ENCODE peak calls at places on chromosomes 7 and 10, in ten cellular contexts. N is ovary, T is A549, G is cardiac muscle cell, V is right atrium auricular region, Y is GM12878, R is breast epithelium, A is pancreas, S is GM23248, Z is body of pancreas. W is an unnamed sample.

GRCh38 chr10:90047243-90047729 is 345.9 kb downstream of the KIF20B start:
- DNase-seq in N (no peak), T (no peak), G (no peak), V (no peak), Y (peak; percentile 90), R (no peak), A (no peak), S (no peak), Z (no peak), W (no peak)

GRCh38 chr7:140581411-140581810 is 59.2 kb downstream of the DENND2A start:
- DNase-seq in N (no peak), T (no peak), G (no peak), V (no peak), Y (no peak), R (no peak), A (no peak), S (no peak), Z (no peak), W (no peak)

GRCh38 chr10:26486304-26486703 is 48.2 kb downstream of the APBB1IP start:
- DNase-seq in N (no peak), T (peak; percentile 88), G (no peak), V (peak; percentile 67), Y (no peak), R (no peak), A (no peak), S (peak; percentile 99), Z (no peak), W (no peak)

GRCh38 chr10:64156131-64156530 is 634.9 kb downstream of the REEP3 start:
- DNase-seq in N (no peak), T (no peak), G (no peak), V (no peak), Y (no peak), R (no peak), A (no peak), S (no peak), Z (no peak), W (no peak)

GRCh38 chr7:2438181-2438580 is 34.8 kb downstream of the CHST12 start:
- DNase-seq in N (no peak), T (no peak), G (no peak), V (peak; percentile 68), Y (no peak), R (no peak), A (no peak), S (no peak), Z (no peak), W (no peak)

GRCh38 chr7:47045592-47045991 is 536.3 kb downstream of the TNS3 start:
- DNase-seq in N (no peak), T (no peak), G (peak; percentile 26), V (no peak), Y (no peak), R (no peak), A (no peak), S (peak; percentile 64), Z (no peak), W (peak; percentile 25)

GRCh38 chr10:58743466-58744115 is 230.9 kb downstream of the BICC1 start:
- DNase-seq in N (no peak), T (peak; percentile 37), G (peak; percentile 46), V (no peak), Y (no peak), R (no peak), A (no peak), S (peak; percentile 37), Z (no peak), W (peak; percentile 40)

GRCh38 chr10:78404296-78404695 is 370.6 kb downstream of the RPS24 start:
- DNase-seq in N (no peak), T (no peak), G (no peak), V (no peak), Y (no peak), R (no peak), A (no peak), S (no peak), Z (no peak), W (no peak)

GRCh38 chr7:156841497-156841896 is 51.5 kb downstream of the LMBR1 start:
- DNase-seq in N (no peak), T (no peak), G (no peak), V (no peak), Y (no peak), R (no peak), A (no peak), S (no peak), Z (no peak), W (no peak)

GRCh38 chr7:112260941-112261340 is 54.4 kb downstream of the ZNF277 start:
- DNase-seq in N (no peak), T (no peak), G (no peak), V (no peak), Y (no peak), R (no peak), A (no peak), S (no peak), Z (no peak), W (no peak)

GRCh38 chr7:20307901-20308300 is 22.8 kb upstream of the ITGB8 start:
- DNase-seq in N (no peak), T (no peak), G (no peak), V (no peak), Y (no peak), R (no peak), A (no peak), S (no peak), Z (no peak), W (no peak)

GRCh38 chr10:91226093-91226492 is 5.6 kb downstream of the PCGF5 start:
- DNase-seq in N (no peak), T (no peak), G (no peak), V (no peak), Y (no peak), R (no peak), A (no peak), S (no peak), Z (no peak), W (no peak)

GRCh38 chr7:154928136-154929005 is 74.6 kb downstream of the PAXIP1 start:
- DNase-seq in N (peak; percentile 40), T (peak; percentile 92), G (no peak), V (peak; percentile 63), Y (peak; percentile 99), R (no peak), A (no peak), S (peak; percentile 90), Z (peak; percentile 47), W (no peak)

GRCh38 chr7:154927624-154928125 is 75.2 kb downstream of the PAXIP1 start:
- DNase-seq in N (peak; percentile 86), T (peak; percentile 91), G (peak; percentile 81), V (peak; percentile 82), Y (peak; percentile 39), R (no peak), A (no peak), S (peak; percentile 92), Z (peak; percentile 92), W (peak; percentile 83)

GRCh38 chr7:154931906-154932305 is 71.0 kb downstream of the PAXIP1 start:
- DNase-seq in N (no peak), T (no peak), G (no peak), V (no peak), Y (no peak), R (no peak), A (no peak), S (peak; percentile 6), Z (no peak), W (no peak)

DNA sequence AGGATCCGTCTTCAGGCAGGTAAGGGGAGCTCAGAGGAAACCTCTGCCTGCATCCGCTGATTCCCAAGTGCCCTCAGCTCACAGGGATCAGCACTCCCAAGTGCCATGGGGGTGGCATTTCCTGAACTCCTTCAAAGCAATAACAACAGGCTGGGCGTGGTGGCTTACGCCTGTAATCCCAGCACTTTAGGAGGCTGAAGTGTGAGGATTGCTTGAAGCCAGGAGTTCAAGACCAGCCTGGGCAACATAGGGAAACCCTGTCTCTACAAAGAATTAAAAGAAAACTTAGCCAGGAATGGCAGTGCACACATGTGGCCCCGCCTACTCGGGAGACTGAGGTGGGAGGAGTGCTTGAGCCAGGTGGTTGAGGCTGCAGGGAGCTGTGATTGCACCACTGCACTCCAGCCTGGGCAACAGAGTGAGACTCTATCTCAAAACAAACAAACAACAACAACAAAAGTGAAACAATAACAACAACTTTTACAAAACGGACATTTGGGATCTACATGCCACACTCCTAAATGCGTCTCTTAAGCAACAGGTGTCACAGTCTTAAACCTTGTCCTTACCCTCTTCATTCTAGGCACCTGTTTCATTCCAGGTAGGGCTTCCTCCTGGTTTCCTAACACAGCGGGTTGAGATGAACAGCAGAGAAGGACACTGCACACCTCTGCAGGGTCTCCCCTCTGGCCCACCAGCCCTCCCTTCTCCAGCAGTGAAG is 73.8 kb downstream of the PAXIP1 start:
- DNase-seq in N (no peak), T (no peak), G (no peak), V (no peak), Y (no peak), R (no peak), A (no peak), S (no peak), Z (peak; percentile 38), W (no peak)
- H3K4me3 ChIP-seq in N (peak overlapping the region; percentile 66), T (peak overlapping the region; percentile 67), G (no peak overlapping the region), V (peak overlapping the region; percentile 63), Y (peak overlapping the region; percentile 87), R (peak overlapping the region; percentile 65), A (peak overlapping the region; percentile 60), S (peak overlapping the region; percentile 90), Z (peak overlapping the region; percentile 17), W (peak overlapping the region; percentile 88)

DNA sequence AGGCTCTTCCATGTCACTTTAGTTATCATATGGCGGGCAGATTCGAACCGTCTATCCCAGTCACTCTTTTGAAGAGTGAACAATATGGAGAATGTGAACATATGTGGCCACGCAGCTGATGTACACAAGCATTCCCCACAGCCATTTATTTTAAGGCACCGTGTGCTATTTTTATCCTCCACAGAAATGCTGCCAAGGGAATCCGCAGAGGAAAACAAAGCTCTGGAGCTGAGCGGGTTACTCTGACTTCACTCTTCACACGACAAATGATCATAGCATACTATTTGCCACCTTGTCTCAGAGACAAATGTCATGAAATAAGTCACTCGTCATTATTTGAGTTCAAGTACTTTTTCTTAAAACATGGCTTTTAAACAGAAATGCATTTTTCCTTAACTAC is 100.3 kb downstream of the CTBP2 start:
- DNase-seq in N (peak; percentile 18), T (no peak), G (peak; percentile 46), V (no peak), Y (no peak), R (no peak), A (no peak), S (peak; percentile 54), Z (no peak), W (no peak)
- H3K4me1 ChIP-seq in N (peaks cover 63% of the 10 kb centered on the region), T (peaks cover 20% of the 10 kb centered on the region), G (peaks cover 50% of the 10 kb centered on the region), V (no peaks in the 10 kb centered on the region), Y (peaks cover 33% of the 10 kb centered on the region), R (peaks cover 31% of the 10 kb centered on the region), A (peaks cover 42% of the 10 kb centered on the region), S (peaks cover 56% of the 10 kb centered on the region), Z (peaks cover 71% of the 10 kb centered on the region), W (peaks cover 24% of the 10 kb centered on the region)

GRCh38 chr10:119505588-119506315 is 36.8 kb downstream of the RGS10 start:
- DNase-seq in N (no peak), T (no peak), G (no peak), V (no peak), Y (no peak), R (no peak), A (no peak), S (no peak), Z (no peak), W (no peak)
- H3K4me3 ChIP-seq in N (no peak overlapping the region), T (no peak overlapping the region), G (no peak overlapping the region), V (no peak overlapping the region), Y (no peak overlapping the region), R (no peak overlapping the region), A (no peak overlapping the region), S (no peak overlapping the region), Z (no peak overlapping the region), W (no peak overlapping the region)

DNA sequence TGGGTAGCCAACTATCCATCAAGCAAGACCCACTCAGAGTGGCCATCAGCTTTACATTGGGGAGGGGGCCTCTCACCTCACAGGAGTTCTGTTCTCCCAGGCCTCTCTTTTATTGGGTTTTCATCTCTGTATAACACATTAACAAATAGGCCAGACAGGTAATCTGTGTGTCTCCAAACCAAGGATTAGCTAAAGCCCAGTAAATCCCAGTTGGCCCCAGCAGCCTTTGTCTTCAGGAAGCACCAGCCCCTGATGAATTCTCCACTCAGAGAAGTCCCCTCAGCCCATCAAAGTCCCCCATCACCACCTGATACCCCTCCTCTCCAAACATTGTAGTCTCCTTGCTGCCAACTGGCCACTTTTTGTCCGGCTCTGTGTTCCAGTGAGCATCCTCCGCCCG is 16.9 kb upstream of the SLF2 start:
- DNase-seq in N (no peak), T (no peak), G (no peak), V (no peak), Y (no peak), R (no peak), A (no peak), S (no peak), Z (no peak), W (no peak)
- H3K4me1 ChIP-seq in N (no peaks in the 10 kb centered on the region), T (peaks cover 25% of the 10 kb centered on the region), G (no peaks in the 10 kb centered on the region), V (no peaks in the 10 kb centered on the region), Y (no peaks in the 10 kb centered on the region), R (no peaks in the 10 kb centered on the region), A (no peaks in the 10 kb centered on the region), S (peaks cover 8% of the 10 kb centered on the region), Z (no peaks in the 10 kb centered on the region), W (no peaks in the 10 kb centered on the region)